ENCODE peak calls at places on chromosomes 5 and 9, in eight cellular contexts. One of them, this sample, is unnamed.

GRCh38 chr9:136671646-136672430 is 9.1 kb downstream of the EGFL7 start:
- DNase-seq in spleen: no peak
- DNase-seq in WTC11: peak; percentile 80
- DNase-seq in CD8-positive, alpha-beta T cell: peak; percentile 41
- DNase-seq in astrocyte of the spinal cord: no peak
- DNase-seq in Calu3: peak; percentile 59
- DNase-seq in cardiac muscle cell: peak; percentile 66
- DNase-seq in uterus: no peak
- DNase-seq in this sample: peak; percentile 92

GRCh38 chr9:100718717-100719116 is 140.8 kb downstream of the CAVIN4 start:
- DNase-seq in spleen: no peak
- DNase-seq in WTC11: no peak
- DNase-seq in CD8-positive, alpha-beta T cell: no peak
- DNase-seq in astrocyte of the spinal cord: no peak
- DNase-seq in Calu3: no peak
- DNase-seq in cardiac muscle cell: no peak
- DNase-seq in uterus: no peak
- DNase-seq in this sample: no peak

GRCh38 chr9:89821081-89821480 is 216.3 kb downstream of the GADD45G start:
- DNase-seq in spleen: peak; percentile 7
- DNase-seq in WTC11: peak; percentile 24
- DNase-seq in CD8-positive, alpha-beta T cell: no peak
- DNase-seq in astrocyte of the spinal cord: no peak
- DNase-seq in Calu3: peak; percentile 6
- DNase-seq in cardiac muscle cell: peak; percentile 30
- DNase-seq in uterus: no peak
- DNase-seq in this sample: no peak

GRCh38 chr5:131747180-131748105 is 49.4 kb downstream of the FNIP1 start:
- DNase-seq in spleen: no peak
- DNase-seq in WTC11: no peak
- DNase-seq in CD8-positive, alpha-beta T cell: no peak
- DNase-seq in astrocyte of the spinal cord: peak; percentile 40
- DNase-seq in Calu3: no peak
- DNase-seq in cardiac muscle cell: no peak
- DNase-seq in uterus: no peak
- DNase-seq in this sample: no peak

GRCh38 chr9:83199240-83199639 is 136.3 kb upstream of the RASEF start:
- DNase-seq in spleen: no peak
- DNase-seq in WTC11: no peak
- DNase-seq in CD8-positive, alpha-beta T cell: no peak
- DNase-seq in astrocyte of the spinal cord: peak; percentile 60
- DNase-seq in Calu3: peak; percentile 37
- DNase-seq in cardiac muscle cell: peak; percentile 62
- DNase-seq in uterus: no peak
- DNase-seq in this sample: no peak

GRCh38 chr5:93601053-93601429 is 18.0 kb downstream of the NR2F1 start:
- DNase-seq in spleen: no peak
- DNase-seq in WTC11: no peak
- DNase-seq in CD8-positive, alpha-beta T cell: no peak
- DNase-seq in astrocyte of the spinal cord: no peak
- DNase-seq in Calu3: no peak
- DNase-seq in cardiac muscle cell: no peak
- DNase-seq in uterus: no peak
- DNase-seq in this sample: no peak

GRCh38 chr5:1336106-1336561 is 8.8 kb downstream of the CLPTM1L start:
- DNase-seq in spleen: no peak
- DNase-seq in WTC11: no peak
- DNase-seq in CD8-positive, alpha-beta T cell: no peak
- DNase-seq in astrocyte of the spinal cord: no peak
- DNase-seq in Calu3: no peak
- DNase-seq in cardiac muscle cell: no peak
- DNase-seq in uterus: no peak
- DNase-seq in this sample: no peak

GRCh38 chr5:93304391-93304790 is 276.6 kb downstream of the NR2F1-AS1 start:
- DNase-seq in spleen: no peak
- DNase-seq in WTC11: no peak
- DNase-seq in CD8-positive, alpha-beta T cell: no peak
- DNase-seq in astrocyte of the spinal cord: no peak
- DNase-seq in Calu3: no peak
- DNase-seq in cardiac muscle cell: no peak
- DNase-seq in uterus: no peak
- DNase-seq in this sample: no peak

GRCh38 chr9:116687762-116688160 is 656 bp downstream of the TRIM32 start:
- DNase-seq in spleen: no peak
- DNase-seq in WTC11: no peak
- DNase-seq in CD8-positive, alpha-beta T cell: no peak
- DNase-seq in astrocyte of the spinal cord: no peak
- DNase-seq in Calu3: no peak
- DNase-seq in cardiac muscle cell: peak; percentile 9
- DNase-seq in uterus: no peak
- DNase-seq in this sample: no peak

DNA sequence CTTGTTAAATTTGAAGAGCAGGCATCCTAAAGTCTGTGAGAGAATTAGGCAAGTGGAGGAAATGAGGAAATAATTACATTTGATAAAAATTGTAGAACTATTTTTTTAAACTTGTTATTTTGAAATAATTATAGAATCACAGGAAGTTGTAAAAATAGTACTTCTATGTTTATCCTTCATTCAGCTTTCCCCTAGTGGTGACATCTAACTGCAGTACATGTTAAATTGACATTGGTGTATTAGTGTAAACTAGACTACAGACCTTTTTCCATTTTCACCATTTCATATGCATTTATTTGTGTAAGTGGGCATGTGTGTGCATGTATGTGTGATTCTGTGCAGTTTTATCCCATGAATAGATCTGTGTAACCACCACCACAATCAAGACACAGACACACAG is 51.6 kb downstream of the F2RL2 start:
- DNase-seq in spleen: no peak
- DNase-seq in WTC11: no peak
- DNase-seq in CD8-positive, alpha-beta T cell: no peak
- DNase-seq in astrocyte of the spinal cord: no peak
- DNase-seq in Calu3: no peak
- DNase-seq in cardiac muscle cell: no peak
- DNase-seq in uterus: no peak
- DNase-seq in this sample: no peak
- TF ChIP-seq CTCF in spleen: no peak
- TF ChIP-seq CTCF in WTC11: no peak
- TF ChIP-seq CTCF in CD8-positive, alpha-beta T cell: no peak
- TF ChIP-seq CTCF in astrocyte of the spinal cord: no peak
- TF ChIP-seq CTCF in Calu3: no peak
- TF ChIP-seq CTCF in cardiac muscle cell: peak; percentile 14
- TF ChIP-seq CTCF in uterus: no peak
- TF ChIP-seq CTCF in this sample: no peak

GRCh38 chr9:127131871-127132270 is 9.4 kb upstream of the ANGPTL2 start:
- DNase-seq in spleen: no peak
- DNase-seq in WTC11: no peak
- DNase-seq in CD8-positive, alpha-beta T cell: no peak
- DNase-seq in astrocyte of the spinal cord: peak; percentile 69
- DNase-seq in Calu3: no peak
- DNase-seq in cardiac muscle cell: no peak
- DNase-seq in uterus: no peak
- DNase-seq in this sample: no peak

GRCh38 chr9:127133739-127134167 is 11.3 kb upstream of the ANGPTL2 start:
- DNase-seq in spleen: no peak
- DNase-seq in WTC11: no peak
- DNase-seq in CD8-positive, alpha-beta T cell: no peak
- DNase-seq in astrocyte of the spinal cord: peak; percentile 87
- DNase-seq in Calu3: no peak
- DNase-seq in cardiac muscle cell: peak; percentile 21
- DNase-seq in uterus: peak; percentile 78
- DNase-seq in this sample: no peak

GRCh38 chr9:127132375-127132774 is 9.9 kb upstream of the ANGPTL2 start:
- DNase-seq in spleen: no peak
- DNase-seq in WTC11: no peak
- DNase-seq in CD8-positive, alpha-beta T cell: no peak
- DNase-seq in astrocyte of the spinal cord: no peak
- DNase-seq in Calu3: no peak
- DNase-seq in cardiac muscle cell: no peak
- DNase-seq in uterus: no peak
- DNase-seq in this sample: no peak

GRCh38 chr9:127135056-127135745 is 12.8 kb upstream of the ANGPTL2 start:
- DNase-seq in spleen: no peak
- DNase-seq in WTC11: no peak
- DNase-seq in CD8-positive, alpha-beta T cell: no peak
- DNase-seq in astrocyte of the spinal cord: no peak
- DNase-seq in Calu3: no peak
- DNase-seq in cardiac muscle cell: no peak
- DNase-seq in uterus: no peak
- DNase-seq in this sample: no peak

DNA sequence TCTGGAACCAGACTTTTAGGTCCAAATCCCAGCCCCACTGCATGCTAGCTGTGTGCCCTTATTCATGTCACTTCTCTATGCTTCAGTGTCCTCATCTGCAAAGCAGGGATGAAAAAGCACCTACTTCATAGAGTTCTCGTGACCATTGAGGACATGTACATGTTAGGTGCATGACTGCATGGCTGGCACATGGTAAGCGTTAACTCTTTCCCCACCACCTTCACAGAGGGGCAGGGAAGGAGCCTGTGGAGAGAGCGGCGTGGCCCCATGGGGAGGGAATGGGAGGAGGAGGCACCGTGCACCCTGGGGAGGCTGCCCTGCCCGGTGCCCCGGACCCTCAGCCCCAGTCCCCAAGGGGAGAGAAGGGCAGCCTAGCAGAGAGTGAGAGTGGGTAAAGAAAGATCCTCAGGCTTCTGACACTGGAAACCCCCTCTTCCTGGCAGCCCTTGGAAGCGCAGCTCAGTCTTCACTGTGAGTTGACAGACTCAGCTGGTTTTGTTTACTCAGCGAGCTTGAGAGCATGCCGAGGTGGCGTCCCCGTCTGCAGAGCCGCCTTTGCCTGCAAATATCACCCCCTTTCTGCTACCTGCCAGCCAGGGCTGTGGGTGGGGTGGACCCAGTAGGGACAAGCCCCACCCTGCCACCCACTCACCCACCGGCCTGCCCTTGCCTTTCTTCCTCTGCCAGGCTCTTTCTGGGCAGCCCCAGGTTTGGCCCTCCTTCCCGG is 10.6 kb upstream of the ANGPTL2 start:
- DNase-seq in spleen: no peak
- DNase-seq in WTC11: peak; percentile 42
- DNase-seq in CD8-positive, alpha-beta T cell: no peak
- DNase-seq in astrocyte of the spinal cord: peak; percentile 58
- DNase-seq in Calu3: no peak
- DNase-seq in cardiac muscle cell: peak; percentile 29
- DNase-seq in uterus: no peak
- DNase-seq in this sample: no peak
- TF ChIP-seq CTCF in spleen: no peak
- TF ChIP-seq CTCF in WTC11: no peak
- TF ChIP-seq CTCF in CD8-positive, alpha-beta T cell: no peak
- TF ChIP-seq CTCF in astrocyte of the spinal cord: no peak
- TF ChIP-seq CTCF in Calu3: no peak
- TF ChIP-seq CTCF in cardiac muscle cell: no peak
- TF ChIP-seq CTCF in uterus: no peak
- TF ChIP-seq CTCF in this sample: no peak

DNA sequence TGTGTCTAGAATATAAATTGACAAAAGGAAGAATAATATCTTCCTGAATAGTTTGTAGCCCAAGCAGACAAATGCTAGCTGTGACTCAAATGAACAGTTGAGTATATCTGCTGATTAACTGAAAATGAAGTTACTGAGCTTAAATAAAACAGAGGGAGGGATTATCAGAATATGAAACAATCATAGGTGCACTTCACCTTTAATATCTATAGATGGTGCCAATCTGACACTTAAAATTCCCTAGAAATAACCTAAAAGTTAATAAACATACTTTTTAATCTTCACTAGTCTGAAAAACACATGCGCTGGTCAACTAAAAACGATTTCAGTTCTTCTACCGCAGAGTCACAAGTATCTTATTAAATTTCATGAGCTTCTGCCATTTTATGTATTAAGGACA is 280.8 kb upstream of the RASA1 start:
- DNase-seq in spleen: no peak
- DNase-seq in WTC11: no peak
- DNase-seq in CD8-positive, alpha-beta T cell: no peak
- DNase-seq in astrocyte of the spinal cord: no peak
- DNase-seq in Calu3: no peak
- DNase-seq in cardiac muscle cell: no peak
- DNase-seq in uterus: no peak
- DNase-seq in this sample: no peak
- TF ChIP-seq CTCF in spleen: no peak
- TF ChIP-seq CTCF in WTC11: no peak
- TF ChIP-seq CTCF in CD8-positive, alpha-beta T cell: peak; percentile 12
- TF ChIP-seq CTCF in astrocyte of the spinal cord: no peak
- TF ChIP-seq CTCF in Calu3: no peak
- TF ChIP-seq CTCF in cardiac muscle cell: no peak
- TF ChIP-seq CTCF in uterus: no peak
- TF ChIP-seq CTCF in this sample: no peak

GRCh38 chr5:6711409-6712135 is 1.7 kb upstream of the TENT4A start:
- DNase-seq in spleen: no peak
- DNase-seq in WTC11: no peak
- DNase-seq in CD8-positive, alpha-beta T cell: no peak
- DNase-seq in astrocyte of the spinal cord: no peak
- DNase-seq in Calu3: no peak
- DNase-seq in cardiac muscle cell: no peak
- DNase-seq in uterus: no peak
- DNase-seq in this sample: no peak

GRCh38 chr5:6713274-6714181 is at the start of gene TENT4A:
- DNase-seq in spleen: peak; percentile 93
- DNase-seq in WTC11: no peak
- DNase-seq in CD8-positive, alpha-beta T cell: peak; percentile 24
- DNase-seq in astrocyte of the spinal cord: no peak
- DNase-seq in Calu3: no peak
- DNase-seq in cardiac muscle cell: peak; percentile 41
- DNase-seq in uterus: peak; percentile 54
- DNase-seq in this sample: peak; percentile 82

GRCh38 chr5:6712136-6712581 is 1.1 kb upstream of the TENT4A start:
- DNase-seq in spleen: peak; percentile 93
- DNase-seq in WTC11: peak; percentile 48
- DNase-seq in CD8-positive, alpha-beta T cell: peak; percentile 46
- DNase-seq in astrocyte of the spinal cord: peak; percentile 61
- DNase-seq in Calu3: peak; percentile 56
- DNase-seq in cardiac muscle cell: peak; percentile 69
- DNase-seq in uterus: peak; percentile 50
- DNase-seq in this sample: no peak

GRCh38 chr5:6714221-6715041 is 1.2 kb downstream of the TENT4A start:
- DNase-seq in spleen: peak; percentile 91
- DNase-seq in WTC11: no peak
- DNase-seq in CD8-positive, alpha-beta T cell: peak; percentile 29
- DNase-seq in astrocyte of the spinal cord: no peak
- DNase-seq in Calu3: peak; percentile 37
- DNase-seq in cardiac muscle cell: peak; percentile 50
- DNase-seq in uterus: no peak
- DNase-seq in this sample: no peak

DNA sequence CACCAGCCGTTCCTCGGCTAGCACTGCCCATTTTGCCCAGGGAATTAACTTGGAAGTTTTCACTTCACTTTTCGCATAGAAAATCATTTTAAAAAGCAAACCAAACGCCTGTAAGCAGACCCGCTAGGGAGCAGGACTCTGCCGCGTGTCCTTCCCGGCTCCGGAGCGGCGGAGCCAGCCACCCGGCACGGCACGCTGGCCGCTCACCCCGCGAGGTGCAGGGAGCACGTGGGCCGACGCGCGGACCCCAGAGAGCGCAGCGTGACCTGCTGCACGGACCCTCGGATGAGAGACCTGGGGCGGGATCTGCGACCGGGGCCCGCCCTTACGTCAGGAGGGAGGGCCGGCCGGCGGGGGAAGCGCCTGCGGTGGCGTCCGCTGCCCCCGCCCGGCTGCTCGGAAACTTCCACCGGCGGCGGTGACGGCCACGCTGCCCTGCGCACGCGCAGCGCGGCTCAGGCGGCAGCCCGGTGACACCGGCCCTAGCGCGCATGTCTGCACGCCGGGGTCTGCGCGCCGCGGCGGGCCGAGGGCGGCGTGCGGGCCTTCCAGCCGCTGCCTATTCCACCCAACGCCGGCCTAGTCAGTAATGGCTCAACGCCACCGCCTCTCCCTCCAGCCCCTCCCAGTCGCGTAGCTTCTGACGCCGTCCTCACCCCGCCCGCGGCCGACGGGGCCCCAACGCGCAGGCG is 504 bp upstream of the TENT4A start:
- DNase-seq in spleen: peak; percentile 99
- DNase-seq in WTC11: peak; percentile 96
- DNase-seq in CD8-positive, alpha-beta T cell: peak; percentile 95
- DNase-seq in astrocyte of the spinal cord: peak; percentile 98
- DNase-seq in Calu3: peak; percentile 97
- DNase-seq in cardiac muscle cell: peak; percentile 96
- DNase-seq in uterus: peak; percentile 97
- DNase-seq in this sample: peak; percentile 33
- TF ChIP-seq CTCF in spleen: no peak
- TF ChIP-seq CTCF in WTC11: no peak
- TF ChIP-seq CTCF in CD8-positive, alpha-beta T cell: no peak
- TF ChIP-seq CTCF in astrocyte of the spinal cord: no peak
- TF ChIP-seq CTCF in Calu3: no peak
- TF ChIP-seq CTCF in cardiac muscle cell: peak; percentile 1
- TF ChIP-seq CTCF in uterus: peak; percentile 10
- TF ChIP-seq CTCF in this sample: no peak

This sample was measured in D721Med.